ENCODE peak calls at places on chromosomes 16 and 17, in five cellular contexts. L is foreskin fibroblast, U is left lung, D is tibial artery, I is OCI-LY7. A is an unnamed sample.

GRCh38 chr17:73474370-73474988 is 162.7 kb upstream of the CDC42EP4 start:
- DNase-seq in L (peak; percentile 26), U (peak; percentile 65), D (peak; percentile 72), I (no peak), A (peak; percentile 69)

GRCh38 chr17:78951967-78952551 is 26.9 kb upstream of the TIMP2 start:
- DNase-seq in L (no peak), U (no peak), D (no peak), I (no peak), A (peak; percentile 57)

GRCh38 chr16:20803561-20804214 is 2.6 kb downstream of the ERI2 start:
- DNase-seq in L (no peak), U (no peak), D (no peak), I (no peak), A (no peak)

GRCh38 chr17:14201087-14201486 is 35.6 kb downstream of the CDRT15 start:
- DNase-seq in L (no peak), U (no peak), D (no peak), I (no peak), A (peak; percentile 77)

GRCh38 chr16:24499193-24499814 is 40.1 kb upstream of the RBBP6 start:
- DNase-seq in L (no peak), U (no peak), D (no peak), I (peak; percentile 31), A (peak; percentile 19)

GRCh38 chr16:66930189-66930588 is 4.0 kb downstream of the CIAO2B start:
- DNase-seq in L (peak; percentile 57), U (peak; percentile 56), D (no peak), I (no peak), A (peak; percentile 59)

GRCh38 chr17:12736526-12736925 is 52.8 kb upstream of the ARHGAP44 start:
- DNase-seq in L (no peak), U (no peak), D (no peak), I (no peak), A (no peak)

GRCh38 chr17:81456798-81457197 is 55.8 kb downstream of the ACTG1 start:
- DNase-seq in L (no peak), U (no peak), D (no peak), I (peak; percentile 42), A (no peak)

GRCh38 chr16:78892925-78893324 is 707.6 kb downstream of the MAF start:
- DNase-seq in L (no peak), U (no peak), D (no peak), I (no peak), A (no peak)

GRCh38 chr16:12503201-12503600 is 300.5 kb downstream of the CPPED1 start:
- DNase-seq in L (no peak), U (no peak), D (no peak), I (no peak), A (no peak)

GRCh38 chr16:35797811-35798210 is 2338.4 kb downstream of the TP53TG3F start:
- DNase-seq in L (no peak), U (no peak), D (no peak), I (no peak), A (no peak)

GRCh38 chr17:64216030-64216384 is 47.1 kb downstream of the TEX2 start:
- DNase-seq in L (peak; percentile 50), U (no peak), D (no peak), I (no peak), A (peak; percentile 52)

GRCh38 chr17:5362162-5362811 is 57.2 kb downstream of the NUP88 start:
- DNase-seq in L (no peak), U (no peak), D (no peak), I (no peak), A (no peak)

GRCh38 chr16:28317040-28317880 is 24.9 kb downstream of the SBK1 start:
- DNase-seq in L (peak; percentile 21), U (no peak), D (no peak), I (peak; percentile 73), A (peak; percentile 30)

GRCh38 chr17:79872762-79873161 is 33.5 kb upstream of the CBX4 start:
- DNase-seq in L (no peak), U (no peak), D (no peak), I (no peak), A (no peak)

GRCh38 chr16:901149-901548 is 69.6 kb downstream of the LMF1 start:
- DNase-seq in L (no peak), U (no peak), D (no peak), I (no peak), A (no peak)

GRCh38 chr16:84608281-84608680 is 9.6 kb downstream of the COTL1 start:
- DNase-seq in L (no peak), U (no peak), D (no peak), I (no peak), A (no peak)

GRCh38 chr17:47717845-47718621 is 15.0 kb upstream of the TBX21 start:
- DNase-seq in L (no peak), U (no peak), D (no peak), I (no peak), A (no peak)

GRCh38 chr17:40490289-40490853 is 11.1 kb downstream of the TNS4 start:
- DNase-seq in L (peak; percentile 69), U (peak; percentile 53), D (peak; percentile 85), I (peak; percentile 79), A (peak; percentile 97)

GRCh38 chr17:73955616-73956015 is 247.9 kb upstream of the RPL38 start:
- DNase-seq in L (no peak), U (no peak), D (no peak), I (no peak), A (no peak)

GRCh38 chr17:47821424-47822379 is at the start of gene OSBPL7:
- DNase-seq in L (peak; percentile 77), U (peak; percentile 82), D (peak; percentile 83), I (peak; percentile 85), A (peak; percentile 83)

GRCh38 chr17:28645576-28645939 is 600 bp upstream of the BLTP2 start:
- DNase-seq in L (no peak), U (no peak), D (no peak), I (no peak), A (no peak)

GRCh38 chr16:86259499-86259898 is 250.8 kb upstream of the FOXF1 start:
- DNase-seq in L (no peak), U (no peak), D (no peak), I (no peak), A (no peak)

GRCh38 chr17:49746791-49747490 is 17.0 kb downstream of the FAM117A start:
- DNase-seq in L (no peak), U (no peak), D (no peak), I (peak; percentile 86), A (no peak)

GRCh38 chr17:44004761-44005526 is 522 bp downstream of the NAGS start:
- DNase-seq in L (no peak), U (no peak), D (no peak), I (no peak), A (no peak)

GRCh38 chr16:14248791-14249190 is 177.7 kb downstream of the MRTFB start:
- DNase-seq in L (no peak), U (no peak), D (no peak), I (no peak), A (no peak)

GRCh38 chr17:16453493-16453851 is 38.1 kb downstream of the TRPV2 start:
- DNase-seq in L (no peak), U (no peak), D (no peak), I (no peak), A (no peak)
- TF ChIP-seq CTCF in L (no peak), U (no peak), D (no peak), I (no peak), A (no peak)

GRCh38 chr17:35566955-35567354 is 6.3 kb upstream of the SLFN14 start:
- DNase-seq in L (no peak), U (no peak), D (no peak), I (no peak), A (no peak)

GRCh38 chr17:35568561-35568960 is 7.9 kb upstream of the SLFN14 start:
- DNase-seq in L (peak; percentile 48), U (no peak), D (no peak), I (no peak), A (peak; percentile 60)

DNA sequence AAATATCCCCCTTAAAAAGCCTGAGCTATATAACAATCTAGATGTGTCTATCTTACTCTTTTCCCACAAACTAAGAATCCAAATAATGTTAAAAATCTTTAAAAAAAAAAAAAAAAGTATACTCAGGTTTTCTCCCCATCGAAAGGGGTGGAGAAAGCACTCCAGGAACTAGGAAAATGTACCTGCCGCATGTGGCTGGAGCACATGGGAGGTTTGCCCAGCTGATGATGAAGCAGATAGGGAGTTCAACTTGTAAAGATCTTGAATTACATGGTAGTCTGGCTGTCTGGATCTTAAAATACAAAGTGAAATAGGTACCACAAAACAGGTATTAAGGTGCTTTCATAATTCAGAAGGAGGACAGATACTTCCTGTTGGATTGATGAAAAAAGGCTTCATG is 8.8 kb upstream of the SLFN14 start:
- DNase-seq in L (no peak), U (no peak), D (no peak), I (no peak), A (no peak)
- H3K4me3 ChIP-seq in L (no peak overlapping the region), U (no peak overlapping the region), D (no peak overlapping the region), I (peak overlapping the region; percentile 99), A (no peak overlapping the region)

DNA sequence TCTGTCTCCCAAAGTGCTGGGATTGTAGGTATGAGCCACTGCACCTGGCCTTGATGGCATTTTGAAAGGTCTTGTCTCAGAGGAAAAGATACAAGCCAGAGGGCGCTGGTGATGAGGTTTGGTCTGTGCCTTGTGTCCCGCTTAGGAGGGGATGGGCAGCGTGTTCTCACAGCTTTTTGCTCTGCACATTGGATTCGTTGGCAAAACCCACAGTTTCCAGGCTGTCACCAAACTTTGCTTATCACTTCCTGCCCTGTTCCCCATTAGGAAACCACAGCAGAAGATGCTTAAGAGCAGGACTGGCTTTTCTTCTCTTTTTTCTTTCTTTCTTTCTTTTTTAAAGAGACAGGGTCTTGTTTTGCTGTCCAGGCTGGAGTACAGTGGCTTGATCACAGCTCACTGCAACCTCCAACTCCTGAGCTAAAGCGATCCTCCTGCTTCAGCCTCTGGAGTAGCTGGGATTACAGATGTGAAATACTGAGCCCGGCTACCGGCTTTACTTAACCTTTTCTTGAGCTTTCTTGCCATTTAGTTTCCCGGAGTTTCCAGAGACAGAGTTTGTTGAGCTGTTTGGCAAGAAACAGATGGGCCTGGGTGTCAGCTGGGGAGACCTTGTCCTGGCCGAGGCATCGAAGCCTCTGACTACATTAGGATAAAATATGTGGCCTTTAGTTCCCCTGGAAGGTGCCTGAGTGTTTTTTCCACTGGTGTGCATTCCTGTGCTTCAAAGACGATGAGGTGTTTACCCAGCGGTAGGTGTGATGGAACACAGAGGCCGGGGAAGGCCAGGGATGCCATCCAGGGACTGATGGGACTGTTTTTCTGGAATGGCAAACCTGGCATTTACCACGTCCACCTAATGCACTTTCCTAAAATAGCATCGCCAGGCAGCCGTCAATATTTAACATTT is 112.9 kb downstream of the ABCC1 start:
- DNase-seq in L (no peak), U (no peak), D (no peak), I (peak; percentile 70), A (peak; percentile 26)
- TF ChIP-seq CTCF in L (no peak), U (no peak), D (no peak), I (peak; percentile 72), A (peak; percentile 8)

DNA sequence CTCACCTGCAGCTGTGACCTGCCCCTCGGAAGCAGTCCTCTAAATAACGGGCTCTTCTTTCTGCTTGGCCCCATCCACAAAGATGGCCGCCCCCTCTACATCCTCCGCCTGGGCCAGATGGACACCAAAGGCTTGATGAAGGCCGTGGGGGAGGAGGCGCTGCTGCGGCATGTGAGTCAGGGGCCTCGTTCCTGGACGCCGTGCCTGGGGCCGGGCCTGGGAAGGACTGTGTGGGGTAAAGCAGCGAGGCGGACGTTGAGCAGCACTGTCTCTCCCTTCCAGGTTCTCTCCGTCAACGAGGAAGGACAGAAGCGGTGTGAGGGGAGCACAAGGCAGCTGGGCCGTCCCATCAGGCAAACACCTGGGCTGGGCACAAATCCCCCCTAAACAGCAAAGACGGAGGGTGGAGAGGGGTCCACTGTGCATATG is 33.1 kb downstream of the NAGPA start:
- DNase-seq in L (no peak), U (no peak), D (no peak), I (no peak), A (no peak)
- H3K4me3 ChIP-seq in L (no peak overlapping the region), U (no peak overlapping the region), D (no peak overlapping the region), I (no peak overlapping the region), A (no peak overlapping the region)

GRCh38 chr16:81939164-81940067 is 71.9 kb downstream of the SDR42E1 start:
- DNase-seq in L (no peak), U (no peak), D (peak; percentile 24), I (no peak), A (no peak)
- TF ChIP-seq CTCF in L (no peak), U (no peak), D (no peak), I (peak; percentile 43), A (peak; percentile 11)

A was measured in fibroblast of villous mesenchyme.